ENCODE peak calls at places on chromosome 14, in seven cellular contexts. R is esophagus muscularis mucosa, N is sigmoid colon, F is prostate gland, E is vagina, O is transverse colon, Z is stomach. W is an unnamed sample.

GRCh38 chr14:35814371-35815005 is 5.4 kb upstream of the RALGAPA1 start:
- DNase-seq in E (no peak), Z (peak), R (no peak), N (no peak), O (peak), F (no peak), W (no peak)

GRCh38 chr14:51360592-51360991 is 120.5 kb downstream of the TMX1 start:
- DNase-seq in E (no peak), F (no peak), R (no peak), Z (no peak), N (no peak), O (no peak), W (no peak)

GRCh38 chr14:59360923-59361794 is 104.0 kb downstream of the GPR135 start:
- DNase-seq in R (no peak), O (peak), Z (peak), E (no peak), N (peak), F (peak), W (peak)

GRCh38 chr14:91140672-91141071 is 26.8 kb downstream of the DGLUCY start:
- DNase-seq in O (peak), F (no peak), Z (peak), R (no peak), E (no peak), N (no peak), W (no peak)

GRCh38 chr14:96997996-96998395 is 200.8 kb downstream of the VRK1 start:
- DNase-seq in O (no peak), R (no peak), F (no peak), Z (no peak), N (no peak), E (peak), W (no peak)

GRCh38 chr14:90514015-90514398 is 117.2 kb downstream of the CALM1 start:
- DNase-seq in N (no peak), R (no peak), E (no peak), F (peak), Z (no peak), O (peak), W (no peak)

GRCh38 chr14:22599349-22599748 is 1.2 kb downstream of the ABHD4 start:
- DNase-seq in E (no peak), N (no peak), R (no peak), F (no peak), Z (no peak), O (no peak), W (no peak)

GRCh38 chr14:93648440-93649168 is 139.7 kb downstream of the PRIMA1 start:
- DNase-seq in E (no peak), Z (no peak), F (no peak), R (no peak), N (no peak), O (no peak), W (no peak)

GRCh38 chr14:69360438-69361108 is 37.5 kb downstream of the ERH start:
- DNase-seq in Z (no peak), E (no peak), O (no peak), F (no peak), N (no peak), R (no peak), W (no peak)

GRCh38 chr14:83184531-83184930 is 1650.9 kb upstream of the SEL1L start:
- DNase-seq in E (no peak), R (no peak), O (no peak), N (no peak), Z (no peak), F (no peak), W (no peak)

GRCh38 chr14:68676511-68676943 is 116.3 kb downstream of the ZFP36L1 start:
- DNase-seq in E (no peak), N (peak), F (peak), Z (peak), O (no peak), R (no peak), W (no peak)

GRCh38 chr14:77376380-77376770 is 519 bp downstream of the TMED8 start:
- DNase-seq in R (no peak), Z (peak), O (peak), N (no peak), F (peak), E (no peak), W (peak)

GRCh38 chr14:55572578-55572977 is 7.4 kb upstream of the KTN1 start:
- DNase-seq in F (no peak), N (no peak), R (no peak), Z (peak), O (no peak), E (no peak), W (no peak)

GRCh38 chr14:35287481-35288013 is 4.6 kb upstream of the PSMA6 start:
- DNase-seq in R (no peak), E (no peak), N (no peak), O (peak), Z (peak), F (no peak), W (no peak)

GRCh38 chr14:78673845-78674244 is 503.7 kb downstream of the NRXN3 start:
- DNase-seq in N (no peak), E (no peak), F (no peak), Z (no peak), O (no peak), R (peak), W (no peak)

GRCh38 chr14:28297559-28297958 is 469.0 kb upstream of the FOXG1 start:
- DNase-seq in R (no peak), O (no peak), E (no peak), N (no peak), Z (no peak), F (no peak), W (no peak)

GRCh38 chr14:57380935-57381334 is 9.5 kb upstream of the NAA30 start:
- DNase-seq in F (no peak), R (no peak), Z (no peak), E (no peak), O (no peak), N (no peak), W (no peak)

GRCh38 chr14:98137626-98138025 is 1134.4 kb downstream of the BCL11B start:
- DNase-seq in R (peak), N (no peak), F (no peak), Z (no peak), E (no peak), O (no peak), W (no peak)

GRCh38 chr14:69573841-69574265 is 818 bp downstream of the CCDC177 start:
- DNase-seq in Z (no peak), E (no peak), F (no peak), R (no peak), N (no peak), O (no peak), W (no peak)

GRCh38 chr14:97523936-97524335 is 726.8 kb downstream of the VRK1 start:
- DNase-seq in N (no peak), E (no peak), F (no peak), R (no peak), O (no peak), Z (no peak), W (no peak)

GRCh38 chr14:34537677-34538009 is 1.9 kb downstream of the EAPP start:
- DNase-seq in N (no peak), F (no peak), R (no peak), Z (no peak), E (no peak), O (no peak), W (no peak)

GRCh38 chr14:103072595-103073366 is 11.2 kb upstream of the LBHD2 start:
- DNase-seq in E (no peak), O (no peak), F (no peak), Z (no peak), N (peak), R (peak), W (peak)

GRCh38 chr14:103629503-103630121 is 601 bp downstream of the KLC1 start:
- DNase-seq in N (peak), F (peak), Z (peak), R (no peak), E (no peak), O (peak), W (peak)

GRCh38 chr14:84323450-84323849 is 1206.5 kb upstream of the FLRT2 start:
- DNase-seq in O (no peak), E (no peak), R (no peak), Z (no peak), N (no peak), F (no peak), W (no peak)

GRCh38 chr14:89504084-89504483 is 87.1 kb upstream of the FOXN3 start:
- DNase-seq in R (no peak), F (no peak), E (no peak), N (no peak), Z (no peak), O (no peak), W (peak)

GRCh38 chr14:59276235-59276634 is 87.8 kb downstream of the DAAM1 start:
- DNase-seq in E (no peak), O (no peak), F (no peak), Z (no peak), N (no peak), R (no peak), W (no peak)

GRCh38 chr14:89255852-89256251 is 161.2 kb downstream of the FOXN3 start:
- DNase-seq in F (no peak), R (no peak), Z (no peak), O (no peak), E (no peak), N (no peak), W (no peak)

GRCh38 chr14:90060312-90060964 is 1.4 kb upstream of the KCNK13 start:
- DNase-seq in O (peak), N (no peak), Z (peak), E (no peak), R (no peak), F (peak), W (no peak)

GRCh38 chr14:39265032-39265431 is 31.3 kb downstream of the MIA2 start:
- DNase-seq in F (no peak), N (no peak), R (no peak), E (no peak), O (no peak), Z (no peak), W (no peak)

GRCh38 chr14:89498836-89499235 is 81.8 kb upstream of the FOXN3 start:
- DNase-seq in E (no peak), Z (no peak), R (no peak), N (no peak), O (no peak), F (no peak), W (no peak)

GRCh38 chr14:69268223-69268622 is 8.3 kb downstream of the GALNT16 start:
- DNase-seq in O (no peak), R (no peak), E (no peak), N (no peak), Z (no peak), F (no peak), W (no peak)

GRCh38 chr14:61418749-61419148 is 97.4 kb downstream of the PRKCH start:
- DNase-seq in R (peak), Z (no peak), F (no peak), O (no peak), E (no peak), N (no peak), W (no peak)
- TF ChIP-seq POLR2AphosphoS5 in R (no peak), Z (no peak), F (no peak), O (no peak), E (no peak), N (no peak), W (peak)

GRCh38 chr14:20989787-20990600 is at the start of gene METTL17:
- DNase-seq in Z (peak), N (peak), F (peak), E (no peak), R (peak), O (peak), W (peak)
- TF ChIP-seq POLR2AphosphoS5 in Z (peak), N (peak), F (peak), E (peak), R (peak), O (peak), W (peak)

GRCh38 chr14:104770072-104770579 is 17.2 kb downstream of the SIVA1 start:
- DNase-seq in O (no peak), N (no peak), F (no peak), R (no peak), Z (no peak), E (no peak), W (no peak)

GRCh38 chr14:104771374-104771773 is 18.4 kb downstream of the SIVA1 start:
- DNase-seq in E (no peak), Z (no peak), F (no peak), N (no peak), O (no peak), R (no peak), W (no peak)

GRCh38 chr14:104770851-104771272 is 17.9 kb downstream of the SIVA1 start:
- DNase-seq in F (no peak), N (no peak), Z (no peak), E (no peak), O (no peak), R (no peak), W (no peak)

GRCh38 chr14:104768437-104769323 is 15.7 kb downstream of the SIVA1 start:
- DNase-seq in Z (peak), E (no peak), N (peak), R (peak), F (peak), O (peak), W (peak)

GRCh38 chr14:104769324-104770071 is 16.6 kb downstream of the SIVA1 start:
- DNase-seq in Z (no peak), N (no peak), F (no peak), R (no peak), O (no peak), E (no peak), W (no peak)
- TF ChIP-seq POLR2AphosphoS5 in Z (no peak), N (no peak), F (no peak), R (no peak), O (no peak), E (peak), W (no peak)

DNA sequence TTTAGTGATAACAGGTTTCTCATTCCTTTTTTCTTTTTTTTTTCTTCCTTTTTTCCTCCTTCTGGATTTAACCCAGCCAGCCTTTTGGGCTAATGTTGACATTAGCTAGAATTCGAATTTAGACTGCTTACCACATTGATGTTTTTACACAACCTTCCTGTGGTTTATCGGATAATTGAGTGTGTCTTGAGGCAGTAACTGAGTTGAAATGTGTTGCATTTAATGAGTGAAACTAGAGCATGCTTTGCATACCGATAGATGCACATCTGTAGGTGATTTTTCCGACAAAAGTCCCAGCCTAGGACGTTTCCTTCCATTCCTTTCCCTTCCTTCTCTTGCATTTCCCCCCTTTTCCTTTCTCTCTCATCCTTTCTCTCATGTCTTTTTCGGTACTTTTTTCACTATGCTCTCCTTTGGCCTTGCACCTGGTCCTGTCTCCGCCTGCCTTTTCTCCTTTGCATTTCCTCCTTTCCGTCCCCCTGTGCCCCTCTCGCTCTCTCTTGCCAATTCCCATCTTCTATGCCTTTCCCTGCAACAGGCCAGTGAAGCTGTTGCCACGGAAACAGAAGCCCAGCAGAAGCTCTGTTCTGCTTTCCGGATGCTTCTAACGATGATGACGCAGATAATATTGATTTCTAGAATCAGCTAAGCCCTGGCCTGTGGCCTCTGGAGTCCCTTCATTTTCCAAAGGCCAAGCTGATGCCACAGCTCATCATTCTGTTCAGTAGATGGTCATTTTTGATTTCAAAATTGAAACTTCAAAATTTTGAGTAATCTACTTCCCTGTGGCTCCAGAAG is 76.1 kb downstream of the SLC25A47 start:
- DNase-seq in N (no peak), F (no peak), Z (no peak), O (no peak), E (no peak), R (no peak), W (no peak)
- TF ChIP-seq POLR2AphosphoS5 in N (no peak), F (no peak), Z (no peak), O (no peak), E (no peak), R (no peak), W (no peak)

GRCh38 chr14:50312734-50313054 is 570 bp downstream of the DMAC2L start:
- DNase-seq in N (no peak), O (no peak), R (no peak), F (peak), E (no peak), Z (no peak), W (no peak)
- TF ChIP-seq POLR2AphosphoS5 in N (no peak), O (no peak), R (no peak), F (no peak), E (no peak), Z (no peak), W (no peak)

GRCh38 chr14:105581551-105582341 is 55.4 kb downstream of the TMEM121 start:
- DNase-seq in N (peak), Z (no peak), R (no peak), O (peak), E (no peak), F (no peak), W (peak)
- TF ChIP-seq POLR2AphosphoS5 in N (no peak), Z (no peak), R (no peak), O (no peak), E (no peak), F (no peak), W (peak)

GRCh38 chr14:24849471-24849870 is 200.5 kb downstream of the STXBP6 start:
- DNase-seq in R (no peak), N (no peak), F (no peak), O (no peak), Z (no peak), E (no peak), W (no peak)

GRCh38 chr14:24851406-24851805 is 198.5 kb downstream of the STXBP6 start:
- DNase-seq in E (no peak), F (no peak), O (no peak), R (no peak), Z (no peak), N (no peak), W (no peak)

GRCh38 chr14:24852312-24853060 is 197.5 kb downstream of the STXBP6 start:
- DNase-seq in R (no peak), Z (no peak), F (no peak), E (no peak), O (peak), N (no peak), W (no peak)

GRCh38 chr14:24853446-24853845 is 196.5 kb downstream of the STXBP6 start:
- DNase-seq in R (no peak), E (no peak), Z (no peak), F (no peak), O (no peak), N (no peak), W (no peak)

DNA sequence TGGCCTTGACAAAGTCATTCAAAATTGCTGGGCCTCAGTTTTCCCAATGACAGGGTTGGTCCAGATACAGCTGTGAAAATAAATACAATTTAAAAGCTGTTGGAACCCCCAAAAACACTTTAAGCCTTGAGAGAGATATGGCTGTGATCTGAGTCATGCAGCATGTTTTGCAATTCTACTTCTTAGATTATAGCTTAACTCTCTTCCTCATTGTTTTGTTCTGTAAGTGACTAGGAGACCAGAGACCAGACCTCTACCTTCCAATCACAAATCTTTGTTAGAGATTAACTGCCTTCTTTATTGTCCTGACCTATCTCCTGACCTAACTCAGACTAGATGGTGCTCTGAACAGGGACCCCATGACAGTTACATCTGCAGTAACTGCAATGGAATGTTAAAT is 198.1 kb downstream of the STXBP6 start:
- DNase-seq in R (no peak), E (no peak), F (no peak), Z (no peak), N (no peak), O (no peak), W (no peak)
- TF ChIP-seq POLR2AphosphoS5 in R (no peak), E (no peak), F (no peak), Z (no peak), N (no peak), O (no peak), W (no peak)

GRCh38 chr14:105420141-105420975 is 731 bp downstream of the MTA1 start:
- DNase-seq in N (no peak), R (no peak), E (no peak), O (no peak), F (no peak), Z (no peak), W (no peak)
- TF ChIP-seq POLR2AphosphoS5 in N (no peak), R (no peak), E (no peak), O (no peak), F (no peak), Z (no peak), W (no peak)

DNA sequence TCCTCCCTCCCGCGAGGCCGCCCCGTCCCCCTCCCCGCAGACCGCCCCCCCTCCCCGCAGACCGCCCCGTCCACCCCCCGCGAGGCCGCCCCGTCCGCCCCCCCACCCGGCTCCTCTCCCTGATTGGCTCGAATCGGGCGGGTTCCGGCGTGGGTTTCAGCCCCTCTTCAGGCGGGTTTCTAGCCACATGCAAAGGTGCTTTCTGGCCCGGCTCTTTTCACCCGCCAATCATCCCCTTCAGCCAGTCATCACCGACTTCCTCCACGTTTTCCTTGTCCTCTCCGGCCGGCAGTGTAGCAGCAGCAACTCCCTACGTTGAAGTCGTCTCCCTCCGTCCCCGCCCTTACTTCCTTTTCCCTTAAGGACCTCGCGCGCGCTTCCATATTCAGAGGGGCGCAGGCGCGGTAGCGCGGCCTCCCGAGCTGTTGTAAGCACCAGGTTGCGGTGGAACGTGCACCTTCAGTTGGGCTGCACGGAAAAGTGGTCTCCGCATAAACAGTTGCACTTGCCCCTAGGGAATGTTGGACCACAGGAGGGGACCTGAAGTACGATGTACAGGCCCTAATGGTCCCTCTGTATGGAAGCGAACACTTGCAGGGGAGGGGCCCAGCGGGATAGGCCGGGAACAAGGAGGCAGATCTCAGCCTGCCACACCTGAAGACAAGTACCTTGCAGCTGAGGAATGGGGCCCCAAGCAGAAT is 44.6 kb upstream of the ESR2 start:
- DNase-seq in O (peak), N (peak), Z (peak), F (peak), E (peak), R (peak), W (peak)
- TF ChIP-seq POLR2AphosphoS5 in O (peak), N (peak), Z (peak), F (peak), E (peak), R (peak), W (peak)